ENCODE peak calls at places on chromosomes 16 and 17, in four cellular contexts. O is K562, T is GM12878, X is HepG2. Z is an unnamed sample.

GRCh38 chr16:69077251-69077650 is 28.2 kb upstream of the HAS3 start:
- DNase-seq in T (no peak), O (no peak), X (no peak), Z (no peak)

GRCh38 chr16:77277141-77277540 is 77.9 kb downstream of the SYCE1L start:
- DNase-seq in X (no peak), O (no peak), T (no peak), Z (no peak)

GRCh38 chr16:61228371-61228770 is 807.9 kb downstream of the CDH8 start:
- DNase-seq in O (no peak), T (no peak), X (no peak), Z (no peak)

GRCh38 chr17:7858487-7858832 is 657 bp downstream of the CYB5D1 start:
- DNase-seq in T (no peak), X (peak), O (peak), Z (peak)

GRCh38 chr17:61753696-61754095 is 109.6 kb downstream of the BRIP1 start:
- DNase-seq in O (no peak), T (no peak), X (no peak), Z (no peak)

GRCh38 chr16:19885456-19886060 is 910 bp upstream of the GPRC5B start:
- DNase-seq in T (no peak), O (no peak), X (no peak), Z (no peak)

GRCh38 chr17:9937901-9938300 is 32.8 kb upstream of the RCVRN start:
- DNase-seq in X (no peak), T (no peak), O (no peak), Z (no peak)

GRCh38 chr17:80485846-80486245 is 9.4 kb upstream of the NPTX1 start:
- DNase-seq in T (no peak), O (no peak), X (no peak), Z (no peak)

GRCh38 chr16:79003026-79003617 is 597.4 kb downstream of the MAF start:
- DNase-seq in T (no peak), X (no peak), O (no peak), Z (no peak)

GRCh38 chr16:19291459-19291858 is 5.9 kb downstream of the CLEC19A start:
- DNase-seq in X (no peak), O (no peak), T (no peak), Z (peak)

GRCh38 chr17:60145006-60145935 is 4.5 kb upstream of the CA4 start:
- DNase-seq in T (no peak), O (no peak), X (no peak), Z (no peak)

GRCh38 chr17:78558181-78558850 is 18.9 kb downstream of the DNAH17 start:
- DNase-seq in T (no peak), X (peak), O (peak), Z (no peak)

GRCh38 chr17:81523139-81524062 is 4.8 kb upstream of the FSCN2 start:
- DNase-seq in O (peak), T (no peak), X (peak), Z (peak)

GRCh38 chr17:66740226-66740625 is 94.7 kb upstream of the CACNG5 start:
- DNase-seq in X (no peak), O (no peak), T (no peak), Z (no peak)

GRCh38 chr16:83746611-83747010 is 61.2 kb upstream of the HSBP1 start:
- DNase-seq in O (no peak), X (no peak), T (no peak), Z (no peak)

GRCh38 chr17:60163108-60163784 is 13.5 kb downstream of the CA4 start:
- DNase-seq in T (no peak), X (peak), O (no peak), Z (no peak)

GRCh38 chr16:22618842-22619241 is 108.2 kb downstream of the NPIPB5 start:
- DNase-seq in T (no peak), O (no peak), X (no peak), Z (no peak)

GRCh38 chr16:85413713-85414663 is 199.1 kb upstream of the GSE1 start:
- DNase-seq in T (no peak), O (no peak), X (no peak), Z (no peak)
- TF ChIP-seq ETV6 in T (no peak), O (no peak), X (no peak), Z (no peak)

GRCh38 chr16:64152010-64152767 is 969.7 kb downstream of the CDH11 start:
- DNase-seq in O (no peak), T (no peak), X (no peak), Z (no peak)
- TF ChIP-seq MAX in O (no peak), T (no peak), X (no peak), Z (no peak)

DNA sequence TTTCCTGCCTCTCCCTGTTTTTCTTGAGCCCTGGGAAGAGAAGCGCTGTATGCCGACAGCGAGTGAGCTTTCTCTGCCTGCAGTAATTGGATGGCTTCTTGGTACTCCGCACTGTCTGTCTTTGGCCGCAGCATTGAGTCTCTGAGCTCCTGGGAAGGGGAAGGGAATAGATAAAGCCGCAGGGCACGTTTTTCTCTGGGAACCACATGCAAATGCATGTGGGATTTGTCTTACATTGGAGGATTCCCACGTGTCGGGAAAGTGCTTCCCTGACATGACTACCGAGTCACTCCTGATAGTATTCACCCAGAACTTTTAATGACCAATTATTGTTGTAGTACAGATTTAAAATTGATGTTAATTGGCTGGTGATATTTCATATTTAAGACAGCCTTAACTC is 385.9 kb downstream of the CPPED1 start:
- DNase-seq in T (no peak), X (no peak), O (no peak), Z (no peak)
- TF ChIP-seq ETV6 in T (no peak), X (no peak), O (no peak), Z (no peak)

DNA sequence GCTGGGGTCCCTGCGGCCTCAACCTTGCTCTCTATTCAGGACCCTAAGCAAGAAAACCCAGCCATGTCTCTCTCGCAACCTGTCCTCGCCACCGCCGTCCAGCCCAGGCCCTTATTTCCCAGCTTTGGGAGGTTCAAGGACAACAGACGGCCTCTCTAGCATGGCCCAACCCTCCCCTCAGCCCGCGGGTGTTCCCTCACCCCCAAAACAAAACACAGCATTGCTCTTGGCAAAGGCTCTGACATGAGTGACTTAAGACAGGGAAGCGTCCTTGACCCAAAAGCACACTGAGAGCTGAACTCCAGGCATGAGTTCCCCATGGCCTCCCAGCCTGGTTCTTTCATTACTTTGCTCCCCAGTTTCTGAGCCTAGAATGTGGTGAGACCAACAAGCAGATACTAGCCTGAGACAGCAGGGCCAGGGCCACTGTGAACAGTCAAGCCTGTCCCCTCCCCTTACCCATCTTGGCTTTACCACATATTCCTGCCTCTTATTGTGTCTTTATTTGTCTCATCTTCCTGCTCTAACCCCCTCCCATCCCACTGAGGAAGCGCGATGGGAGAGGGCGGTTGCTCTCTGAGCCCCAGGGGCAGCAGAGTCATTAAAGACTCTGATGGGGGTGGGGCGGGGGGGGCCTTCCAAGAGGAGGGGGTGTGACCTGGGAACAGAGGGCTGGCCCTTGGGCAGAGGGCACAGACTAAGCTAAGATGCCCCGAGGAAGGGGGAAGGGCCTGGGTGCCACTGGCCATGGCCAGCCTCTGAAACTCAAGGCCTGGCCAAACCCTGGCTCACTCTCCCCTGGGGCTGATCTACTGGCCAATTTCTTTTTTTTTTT is 11.8 kb downstream of the SREBF1 start:
- DNase-seq in O (no peak), X (no peak), T (no peak), Z (no peak)
- TF ChIP-seq MAX in O (no peak), X (no peak), T (no peak), Z (no peak)

DNA sequence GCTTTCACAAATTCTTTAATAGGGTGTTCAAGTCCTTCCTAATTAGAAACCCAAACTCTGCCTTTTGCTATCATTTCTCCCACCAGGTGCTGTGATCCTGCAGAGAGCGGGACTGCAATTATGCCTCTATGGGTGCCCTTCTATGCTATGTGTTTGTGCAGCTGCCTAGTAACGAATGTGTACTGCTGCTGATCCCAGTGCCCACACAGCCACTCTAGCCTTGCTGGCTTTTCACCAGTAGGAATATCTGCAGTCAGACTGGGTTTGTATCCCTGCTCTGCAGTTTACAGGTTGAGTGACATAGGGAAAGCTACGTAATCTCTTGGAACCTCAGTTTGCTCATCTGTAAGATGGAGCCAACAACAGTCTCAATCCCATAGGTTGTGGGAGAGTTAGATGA is 179.6 kb upstream of the IRX3 start:
- DNase-seq in X (no peak), T (no peak), O (no peak), Z (no peak)
- TF ChIP-seq ETV6 in X (no peak), T (no peak), O (no peak), Z (no peak)

DNA sequence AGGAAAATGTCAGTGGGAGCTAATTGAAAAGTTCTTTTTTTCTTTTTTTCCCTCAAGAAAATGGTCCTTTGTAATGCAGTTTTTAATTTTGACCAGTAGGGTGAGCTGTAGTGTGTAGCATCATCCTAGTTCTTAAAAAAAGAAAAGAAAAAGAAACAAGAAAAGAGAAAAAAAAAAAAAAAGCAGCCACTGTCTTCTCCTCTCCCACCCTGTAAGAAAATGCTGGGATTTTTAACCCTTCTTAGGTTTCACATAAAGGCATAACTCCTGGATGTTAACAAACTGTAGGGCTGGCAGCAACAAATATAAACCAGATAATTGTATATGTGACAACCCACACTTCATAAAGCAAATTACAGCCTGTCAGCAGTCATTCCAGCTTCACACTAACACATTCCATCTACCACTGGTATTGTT is 78.1 kb downstream of the SKAP1 start:
- DNase-seq in X (peak), T (no peak), O (peak), Z (no peak)
- TF ChIP-seq MAX in X (no peak), T (no peak), O (no peak), Z (no peak)